ENCODE peak calls at places on chromosomes 7 and 10, in eight cellular contexts. H is lung, G is aorta, J is fibroblast of lung, F is Peyer's patch, N is thoracic aorta, E is hepatocyte, S is heart right ventricle. Z is an unnamed sample.

GRCh38 chr10:79305515-79305914 is 41.8 kb upstream of the PPIF start:
- DNase-seq in G (no peak), J (no peak), E (no peak), S (no peak), N (no peak), F (no peak), H (no peak), Z (no peak)

GRCh38 chr7:38244516-38244915 is 28.9 kb downstream of the TARP start:
- DNase-seq in H (no peak), N (no peak), F (no peak), S (no peak), E (no peak), G (no peak), J (no peak), Z (no peak)

GRCh38 chr7:27173412-27174076 is 576 bp downstream of the HOXA10 start:
- DNase-seq in E (no peak), S (no peak), F (no peak), H (no peak), G (peak; percentile 86), N (no peak), J (no peak), Z (peak; percentile 62)

GRCh38 chr10:17075510-17075909 is 54.1 kb downstream of the CUBN start:
- DNase-seq in S (no peak), H (no peak), E (peak; percentile 65), G (no peak), N (no peak), F (no peak), J (peak; percentile 95), Z (no peak)

GRCh38 chr7:12291870-12292269 is 80.8 kb downstream of the TMEM106B start:
- DNase-seq in F (no peak), J (no peak), S (no peak), E (no peak), H (no peak), G (no peak), N (no peak), Z (no peak)

GRCh38 chr10:78330884-78331283 is 297.2 kb downstream of the RPS24 start:
- DNase-seq in F (no peak), G (no peak), N (no peak), J (no peak), H (no peak), E (no peak), S (no peak), Z (no peak)

GRCh38 chr7:122055072-122055471 is 89.0 kb downstream of the AASS start:
- DNase-seq in H (no peak), N (no peak), J (no peak), F (no peak), S (no peak), G (no peak), E (no peak), Z (no peak)

GRCh38 chr7:27737178-27737577 is 2.8 kb upstream of the TAX1BP1 start:
- DNase-seq in H (no peak), J (no peak), G (no peak), F (no peak), E (no peak), N (no peak), S (no peak), Z (no peak)

GRCh38 chr10:79260803-79261740 is 86.2 kb upstream of the PPIF start:
- DNase-seq in S (no peak), E (peak; percentile 74), J (peak; percentile 69), N (no peak), G (no peak), F (no peak), H (no peak), Z (no peak)

GRCh38 chr7:8037151-8037550 is 68.6 kb downstream of the GLCCI1 start:
- DNase-seq in G (no peak), F (no peak), N (no peak), J (no peak), H (no peak), S (no peak), E (no peak), Z (no peak)

GRCh38 chr10:123269017-123269552 is 114.9 kb downstream of the BUB3 start:
- DNase-seq in S (no peak), F (no peak), G (no peak), J (no peak), N (no peak), E (no peak), H (no peak), Z (no peak)

GRCh38 chr10:30817541-30817940 is 188.0 kb upstream of the LYZL2 start:
- DNase-seq in H (no peak), E (no peak), F (no peak), N (no peak), J (no peak), S (no peak), G (no peak), Z (no peak)

GRCh38 chr10:119320981-119321380 is 113.6 kb downstream of the GRK5 start:
- DNase-seq in J (no peak), F (no peak), H (no peak), S (no peak), N (no peak), E (no peak), G (no peak), Z (no peak)

GRCh38 chr10:17290226-17290625 is 62.2 kb downstream of the VIM start:
- DNase-seq in N (no peak), J (peak; percentile 46), S (no peak), F (no peak), H (no peak), G (no peak), E (no peak), Z (no peak)

GRCh38 chr7:133934262-133934973 is 192.7 kb upstream of the LRGUK start:
- DNase-seq in J (no peak), S (no peak), N (no peak), H (no peak), G (no peak), E (no peak), F (no peak), Z (no peak)

GRCh38 chr10:101425535-101425934 is 71.6 kb downstream of the BTRC start:
- DNase-seq in S (no peak), J (no peak), F (no peak), N (no peak), E (no peak), G (no peak), H (no peak), Z (no peak)

GRCh38 chr7:28739826-28740225 is 218.3 kb downstream of the TRIL start:
- DNase-seq in G (no peak), J (no peak), E (no peak), S (no peak), F (no peak), N (no peak), H (no peak), Z (no peak)

GRCh38 chr7:130488376-130489139 is 3.3 kb upstream of the MEST start:
- DNase-seq in J (peak; percentile 1), F (no peak), S (no peak), N (no peak), G (no peak), H (no peak), E (no peak), Z (no peak)

GRCh38 chr7:114158275-114158674 is 239.5 kb upstream of the PPP1R3A start:
- DNase-seq in F (no peak), J (no peak), S (no peak), G (no peak), H (no peak), N (no peak), E (no peak), Z (no peak)

GRCh38 chr7:98174334-98175259 is 36.6 kb upstream of the BHLHA15 start:
- DNase-seq in E (no peak), G (no peak), H (peak; percentile 45), F (no peak), N (no peak), J (no peak), S (peak; percentile 57), Z (peak; percentile 82)

GRCh38 chr10:50557130-50557682 is 66.5 kb downstream of the SGMS1 start:
- DNase-seq in S (no peak), N (no peak), H (no peak), J (no peak), F (no peak), G (no peak), E (no peak), Z (no peak)
- H3K4me1 ChIP-seq in S (peaks cover 59% of the 10 kb centered on the region), N (peaks cover 59% of the 10 kb centered on the region), H (peaks cover 25% of the 10 kb centered on the region), J (peaks cover 42% of the 10 kb centered on the region), F (peaks cover 9% of the 10 kb centered on the region), G (peaks cover 13% of the 10 kb centered on the region), E (peaks cover 28% of the 10 kb centered on the region), Z (peaks cover 19% of the 10 kb centered on the region)

DNA sequence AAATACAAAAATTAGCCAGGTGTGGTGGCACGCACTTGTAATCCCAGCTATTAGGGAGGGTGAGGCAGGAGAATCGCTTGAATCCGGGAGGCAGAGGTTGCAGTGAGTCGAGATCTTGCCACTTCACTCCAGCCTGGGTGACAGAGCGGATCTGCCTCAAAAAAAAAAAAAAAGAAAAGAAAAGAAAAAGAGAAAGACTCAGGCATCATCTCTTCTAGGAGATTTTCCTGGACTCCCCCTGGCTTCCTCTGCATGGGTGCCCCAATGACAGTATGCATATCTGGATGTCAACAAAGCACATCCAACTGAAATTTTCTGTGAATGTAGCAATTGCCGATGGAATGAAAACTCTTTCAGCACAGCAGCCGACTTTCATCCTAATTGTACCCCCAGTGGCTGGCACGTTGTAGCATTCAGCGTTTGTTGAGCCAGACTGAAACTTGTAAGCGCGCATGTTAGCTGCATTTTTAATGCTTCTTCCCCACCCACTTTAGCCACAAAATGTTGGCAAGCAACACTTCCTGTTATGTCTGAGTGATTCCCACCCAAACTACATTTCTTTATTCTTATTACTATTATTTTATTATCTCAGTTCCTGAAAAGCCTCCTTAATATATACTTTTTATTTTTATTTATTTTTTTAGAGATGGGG is 70.2 kb downstream of the PRTFDC1 start:
- DNase-seq in E (no peak), F (peak; percentile 56), N (no peak), J (peak; percentile 83), H (no peak), S (peak; percentile 27), G (no peak), Z (no peak)
- H3K4me3 ChIP-seq in E (no peak overlapping the region), F (no peak overlapping the region), N (no peak overlapping the region), J (no peak overlapping the region), H (no peak overlapping the region), S (no peak overlapping the region), G (no peak overlapping the region), Z (no peak overlapping the region)

DNA sequence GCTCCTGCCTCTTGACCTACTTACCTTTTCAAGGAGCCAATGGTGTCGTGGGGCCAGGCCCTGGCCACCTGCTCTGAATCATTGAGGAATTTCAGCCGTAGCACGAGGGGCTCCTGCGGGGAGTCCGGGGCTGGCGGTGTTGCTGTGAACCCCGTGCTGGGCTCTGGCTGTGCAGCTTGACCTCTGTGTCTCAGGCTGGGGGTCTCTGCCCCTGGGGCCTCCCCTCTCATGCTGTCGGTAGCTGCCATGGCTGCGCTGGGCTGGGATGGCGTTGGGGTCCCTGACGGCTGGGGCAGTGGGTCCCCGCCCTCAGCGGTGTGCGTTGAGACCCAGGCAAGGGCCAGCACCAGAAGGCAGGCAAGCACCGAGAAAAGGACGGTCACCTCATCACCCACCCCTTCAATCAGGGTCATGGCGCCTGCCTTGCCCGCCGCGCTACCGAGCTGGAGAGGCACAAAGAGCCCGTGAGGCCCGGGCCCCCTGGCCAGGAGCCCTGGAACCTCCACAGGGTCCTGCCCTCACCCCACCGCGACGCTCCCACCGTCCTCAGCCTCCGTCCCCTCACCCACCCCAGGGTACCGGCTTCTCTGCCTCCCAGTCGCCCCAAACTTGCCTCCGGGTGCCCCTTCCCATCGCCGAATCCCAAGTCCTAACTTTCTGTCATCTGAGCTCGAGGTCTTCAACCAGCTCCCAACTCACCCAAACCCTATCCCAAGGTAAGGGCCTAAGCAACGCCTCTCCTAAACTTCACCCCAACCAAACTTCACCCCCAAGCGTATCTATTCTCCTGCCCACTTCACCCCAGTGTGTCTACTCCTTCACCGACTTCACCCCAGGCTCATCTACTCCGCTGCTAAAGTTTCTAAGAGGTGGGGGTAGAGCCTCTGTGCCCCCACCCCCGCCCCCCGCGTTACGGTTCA is 882 bp downstream of the TMUB1 start:
- DNase-seq in S (no peak), E (no peak), H (no peak), J (no peak), F (no peak), G (peak; percentile 72), N (no peak), Z (no peak)
- H3K4me1 ChIP-seq in S (peaks cover 50% of the 10 kb centered on the region), E (peaks cover 54% of the 10 kb centered on the region), H (peaks cover 14% of the 10 kb centered on the region), J (peaks cover 28% of the 10 kb centered on the region), F (peaks cover 52% of the 10 kb centered on the region), G (peaks cover 3% of the 10 kb centered on the region), N (peaks cover 31% of the 10 kb centered on the region), Z (peaks cover 5% of the 10 kb centered on the region)

GRCh38 chr10:62053860-62054259 is 152.4 kb downstream of the ARID5B start:
- DNase-seq in F (no peak), J (no peak), E (no peak), H (no peak), N (no peak), G (no peak), S (no peak), Z (no peak)
- H3K4me3 ChIP-seq in F (no peak overlapping the region), J (peak overlapping the region; percentile 43), E (no peak overlapping the region), H (no peak overlapping the region), N (peak overlapping the region; percentile 83), G (peak overlapping the region; percentile 3), S (peak overlapping the region; percentile 2), Z (no peak overlapping the region)

Z was measured in right cardiac atrium.